ENCODE peak calls at places on chromosomes 6 and 20, in six cellular contexts. One of them, this sample, is unnamed. For H3K4me1, the result is how much of the 10 kb centered on the place peaks cover.

GRCh38 chr20:12941025-12941424 is 67.7 kb upstream of the SPTLC3 start:
- DNase-seq in A549: no peak
- DNase-seq in IMR-90: no peak
- DNase-seq in SK-N-SH: no peak
- DNase-seq in HepG2: peak
- DNase-seq in K562: no peak
- DNase-seq in this sample: no peak

GRCh38 chr6:25147191-25147590 is 132.0 kb upstream of the CARMIL1 start:
- DNase-seq in A549: no peak
- DNase-seq in IMR-90: no peak
- DNase-seq in SK-N-SH: no peak
- DNase-seq in HepG2: no peak
- DNase-seq in K562: no peak
- DNase-seq in this sample: peak

GRCh38 chr6:100628180-100628579 is 163.5 kb upstream of the SIM1 start:
- DNase-seq in A549: no peak
- DNase-seq in IMR-90: no peak
- DNase-seq in SK-N-SH: no peak
- DNase-seq in HepG2: no peak
- DNase-seq in K562: no peak
- DNase-seq in this sample: no peak

GRCh38 chr6:168157272-168158007 is 78.4 kb upstream of the FRMD1 start:
- DNase-seq in A549: peak
- DNase-seq in IMR-90: peak
- DNase-seq in SK-N-SH: no peak
- DNase-seq in HepG2: no peak
- DNase-seq in K562: no peak
- DNase-seq in this sample: no peak

GRCh38 chr6:38750968-38751615 is 36.0 kb downstream of the DNAH8 start:
- DNase-seq in A549: no peak
- DNase-seq in IMR-90: no peak
- DNase-seq in SK-N-SH: no peak
- DNase-seq in HepG2: no peak
- DNase-seq in K562: no peak
- DNase-seq in this sample: no peak

GRCh38 chr6:21451546-21452013 is 142.0 kb upstream of the SOX4 start:
- DNase-seq in A549: no peak
- DNase-seq in IMR-90: no peak
- DNase-seq in SK-N-SH: no peak
- DNase-seq in HepG2: peak
- DNase-seq in K562: no peak
- DNase-seq in this sample: no peak

GRCh38 chr6:144053601-144054000 is 41.8 kb downstream of the SF3B5 start:
- DNase-seq in A549: no peak
- DNase-seq in IMR-90: no peak
- DNase-seq in SK-N-SH: no peak
- DNase-seq in HepG2: no peak
- DNase-seq in K562: no peak
- DNase-seq in this sample: no peak

GRCh38 chr6:21754891-21755290 is 161.3 kb downstream of the SOX4 start:
- DNase-seq in A549: peak
- DNase-seq in IMR-90: peak
- DNase-seq in SK-N-SH: no peak
- DNase-seq in HepG2: no peak
- DNase-seq in K562: no peak
- DNase-seq in this sample: no peak

GRCh38 chr20:13422637-13423036 is 201.6 kb downstream of the ISM1 start:
- DNase-seq in A549: peak
- DNase-seq in IMR-90: peak
- DNase-seq in SK-N-SH: no peak
- DNase-seq in HepG2: peak
- DNase-seq in K562: no peak
- DNase-seq in this sample: no peak

GRCh38 chr6:22980446-22980845 is 411.1 kb downstream of the HDGFL1 start:
- DNase-seq in A549: no peak
- DNase-seq in IMR-90: peak
- DNase-seq in SK-N-SH: no peak
- DNase-seq in HepG2: no peak
- DNase-seq in K562: no peak
- DNase-seq in this sample: no peak

GRCh38 chr20:59820204-59821041 is 113.0 kb downstream of the SYCP2 start:
- DNase-seq in A549: no peak
- DNase-seq in IMR-90: no peak
- DNase-seq in SK-N-SH: peak
- DNase-seq in HepG2: no peak
- DNase-seq in K562: no peak
- DNase-seq in this sample: no peak

GRCh38 chr20:47963022-47963421 is 177.7 kb upstream of the SULF2 start:
- DNase-seq in A549: no peak
- DNase-seq in IMR-90: no peak
- DNase-seq in SK-N-SH: peak
- DNase-seq in HepG2: no peak
- DNase-seq in K562: no peak
- DNase-seq in this sample: no peak

GRCh38 chr20:48012401-48012974 is 227.2 kb upstream of the SULF2 start:
- DNase-seq in A549: peak
- DNase-seq in IMR-90: peak
- DNase-seq in SK-N-SH: peak
- DNase-seq in HepG2: peak
- DNase-seq in K562: peak
- DNase-seq in this sample: no peak

GRCh38 chr6:22367331-22367730 is 70.5 kb upstream of the PRL start:
- DNase-seq in A549: no peak
- DNase-seq in IMR-90: peak
- DNase-seq in SK-N-SH: no peak
- DNase-seq in HepG2: no peak
- DNase-seq in K562: no peak
- DNase-seq in this sample: no peak

GRCh38 chr6:73800997-73801396 is 105.0 kb downstream of the CD109 start:
- DNase-seq in A549: no peak
- DNase-seq in IMR-90: no peak
- DNase-seq in SK-N-SH: no peak
- DNase-seq in HepG2: no peak
- DNase-seq in K562: no peak
- DNase-seq in this sample: no peak

GRCh38 chr20:17617212-17617867 is 47.5 kb downstream of the DSTN start:
- DNase-seq in A549: peak
- DNase-seq in IMR-90: no peak
- DNase-seq in SK-N-SH: peak
- DNase-seq in HepG2: peak
- DNase-seq in K562: peak
- DNase-seq in this sample: no peak

GRCh38 chr6:170371588-170371987 is 65.0 kb downstream of the FAM120B start:
- DNase-seq in A549: no peak
- DNase-seq in IMR-90: peak
- DNase-seq in SK-N-SH: peak
- DNase-seq in HepG2: no peak
- DNase-seq in K562: no peak
- DNase-seq in this sample: no peak

GRCh38 chr20:31484001-31484400 is 8.9 kb downstream of the REM1 start:
- DNase-seq in A549: peak
- DNase-seq in IMR-90: no peak
- DNase-seq in SK-N-SH: peak
- DNase-seq in HepG2: no peak
- DNase-seq in K562: peak
- DNase-seq in this sample: no peak

GRCh38 chr6:44219053-44219814 is 2.5 kb downstream of the MYMX start:
- DNase-seq in A549: peak
- DNase-seq in IMR-90: peak
- DNase-seq in SK-N-SH: peak
- DNase-seq in HepG2: peak
- DNase-seq in K562: peak
- DNase-seq in this sample: no peak

GRCh38 chr20:33370296-33370695 is 31.0 kb downstream of the CDK5RAP1 start:
- DNase-seq in A549: no peak
- DNase-seq in IMR-90: no peak
- DNase-seq in SK-N-SH: no peak
- DNase-seq in HepG2: no peak
- DNase-seq in K562: no peak
- DNase-seq in this sample: no peak

GRCh38 chr20:44448753-44449546 is 26.7 kb upstream of the TTPAL start:
- DNase-seq in A549: peak
- DNase-seq in IMR-90: no peak
- DNase-seq in SK-N-SH: peak
- DNase-seq in HepG2: peak
- DNase-seq in K562: peak
- DNase-seq in this sample: peak

GRCh38 chr6:50925548-50925947 is 106.9 kb downstream of the TFAP2B start:
- DNase-seq in A549: no peak
- DNase-seq in IMR-90: no peak
- DNase-seq in SK-N-SH: no peak
- DNase-seq in HepG2: no peak
- DNase-seq in K562: no peak
- DNase-seq in this sample: no peak

DNA sequence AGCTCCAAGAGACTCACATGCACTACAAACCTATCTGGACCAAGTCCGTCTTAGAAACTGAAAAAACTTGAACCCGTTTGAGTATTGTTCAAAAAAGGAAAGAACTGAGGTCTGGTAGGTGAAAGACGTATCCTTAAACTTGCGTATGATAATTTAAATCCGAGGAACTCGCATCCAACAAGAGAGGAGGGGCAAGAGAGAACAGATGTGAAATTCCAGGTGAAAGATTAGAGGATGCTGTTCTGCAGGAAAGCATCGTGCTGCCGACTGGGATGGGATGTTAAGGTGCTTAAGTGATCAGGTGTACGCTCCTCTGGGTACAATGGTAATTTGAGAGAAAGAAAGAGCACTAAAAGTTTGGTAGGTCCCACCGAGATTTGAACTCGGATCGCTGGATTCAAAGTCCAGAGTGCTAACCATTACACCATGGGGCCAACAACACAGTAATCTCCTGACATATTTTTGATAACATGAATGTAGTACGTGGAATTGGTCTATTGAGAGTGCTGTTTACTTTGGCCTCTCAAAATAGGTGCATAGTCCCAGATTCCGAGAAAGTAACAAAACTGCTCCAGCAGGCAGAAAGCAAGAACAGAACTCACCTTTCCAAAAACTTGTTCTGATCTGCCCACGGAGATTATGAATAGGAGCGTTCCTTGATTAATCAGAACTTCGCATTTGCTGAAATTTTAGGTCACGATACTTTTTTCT is 53.5 kb upstream of the BTN3A2 start:
- DNase-seq in A549: peak
- DNase-seq in IMR-90: peak
- DNase-seq in SK-N-SH: peak
- DNase-seq in HepG2: peak
- DNase-seq in K562: peak
- DNase-seq in this sample: peak
- TF ChIP-seq SMC3 in A549: no peak
- TF ChIP-seq SMC3 in IMR-90: no peak
- TF ChIP-seq SMC3 in SK-N-SH: no peak
- TF ChIP-seq SMC3 in HepG2: no peak
- TF ChIP-seq SMC3 in K562: no peak
- TF ChIP-seq SMC3 in this sample: no peak

DNA sequence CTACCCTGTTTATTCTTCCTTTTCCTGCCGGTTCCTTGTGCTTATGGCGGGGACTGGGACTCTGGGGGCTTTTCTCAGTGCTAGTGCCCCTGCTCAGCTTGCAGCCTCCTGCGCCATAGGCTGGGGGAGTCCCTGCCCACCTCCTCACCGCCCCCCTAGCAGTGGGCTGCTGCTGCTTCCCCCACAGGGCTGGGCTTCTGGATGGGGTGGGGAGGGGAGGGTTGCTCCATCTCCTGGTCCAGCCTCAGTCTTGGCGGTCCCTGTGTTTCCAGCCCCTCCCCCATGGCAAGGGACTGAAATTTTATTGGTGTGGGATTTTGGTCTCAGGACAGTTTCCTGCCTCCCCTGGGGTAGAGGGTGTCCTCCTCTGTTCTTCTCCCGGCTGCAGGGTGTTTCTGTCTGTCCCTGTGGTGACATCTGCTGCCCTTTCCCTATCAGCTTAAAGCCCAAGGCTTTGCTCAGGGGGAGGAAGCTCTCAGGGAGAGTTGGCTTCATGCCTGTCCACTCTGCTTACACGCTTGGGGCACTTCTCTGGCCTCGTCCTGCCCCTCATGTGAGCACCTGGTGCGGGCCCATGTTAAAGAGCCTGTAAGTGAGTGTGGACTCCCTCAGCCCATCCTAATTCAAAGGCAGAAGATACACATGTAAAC is 100.6 kb downstream of the HIVEP1 start:
- DNase-seq in A549: no peak
- DNase-seq in IMR-90: no peak
- DNase-seq in SK-N-SH: peak
- DNase-seq in HepG2: no peak
- DNase-seq in K562: no peak
- DNase-seq in this sample: no peak
- H3K4me1 ChIP-seq in A549: under half
- H3K4me1 ChIP-seq in IMR-90: under half
- H3K4me1 ChIP-seq in SK-N-SH: under half
- H3K4me1 ChIP-seq in HepG2: under half
- H3K4me1 ChIP-seq in K562: under half
- H3K4me1 ChIP-seq in this sample: under half

GRCh38 chr6:35486005-35486925 is 10.6 kb downstream of the TEAD3 start:
- DNase-seq in A549: no peak
- DNase-seq in IMR-90: no peak
- DNase-seq in SK-N-SH: peak
- DNase-seq in HepG2: no peak
- DNase-seq in K562: no peak
- DNase-seq in this sample: no peak

GRCh38 chr6:35489066-35489465 is 7.8 kb downstream of the TEAD3 start:
- DNase-seq in A549: no peak
- DNase-seq in IMR-90: no peak
- DNase-seq in SK-N-SH: no peak
- DNase-seq in HepG2: no peak
- DNase-seq in K562: no peak
- DNase-seq in this sample: no peak

GRCh38 chr6:35489995-35490791 is 6.7 kb downstream of the TEAD3 start:
- DNase-seq in A549: no peak
- DNase-seq in IMR-90: peak
- DNase-seq in SK-N-SH: peak
- DNase-seq in HepG2: no peak
- DNase-seq in K562: peak
- DNase-seq in this sample: no peak

GRCh38 chr6:35487653-35488516 is 9.0 kb downstream of the TEAD3 start:
- DNase-seq in A549: no peak
- DNase-seq in IMR-90: peak
- DNase-seq in SK-N-SH: peak
- DNase-seq in HepG2: no peak
- DNase-seq in K562: no peak
- DNase-seq in this sample: no peak

GRCh38 chr6:35488517-35488862 is 8.4 kb downstream of the TEAD3 start:
- DNase-seq in A549: no peak
- DNase-seq in IMR-90: no peak
- DNase-seq in SK-N-SH: no peak
- DNase-seq in HepG2: no peak
- DNase-seq in K562: no peak
- DNase-seq in this sample: no peak
- TF ChIP-seq SMC3 in A549: no peak
- TF ChIP-seq SMC3 in IMR-90: no peak
- TF ChIP-seq SMC3 in SK-N-SH: no peak
- TF ChIP-seq SMC3 in HepG2: no peak
- TF ChIP-seq SMC3 in K562: no peak
- TF ChIP-seq SMC3 in this sample: no peak

DNA sequence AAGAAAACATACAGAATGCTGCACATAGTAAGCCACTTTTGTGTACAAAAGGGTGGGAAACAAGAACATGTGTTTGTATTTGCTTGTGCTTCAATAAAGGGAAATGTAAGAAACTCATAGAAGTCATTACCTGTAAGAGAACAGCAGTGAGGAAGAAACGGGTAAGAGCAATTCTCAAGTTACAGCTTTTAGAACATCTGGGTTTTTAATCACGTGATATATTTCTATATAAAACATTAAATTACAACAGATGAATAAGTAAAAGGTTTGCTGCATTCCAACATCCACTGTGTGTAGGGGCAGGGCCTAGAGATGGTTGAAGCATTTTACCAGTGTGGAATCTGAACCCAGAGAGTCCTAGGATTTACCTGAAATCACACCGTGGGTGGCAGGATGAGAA is 36.6 kb upstream of the FAM50B start:
- DNase-seq in A549: no peak
- DNase-seq in IMR-90: no peak
- DNase-seq in SK-N-SH: no peak
- DNase-seq in HepG2: no peak
- DNase-seq in K562: no peak
- DNase-seq in this sample: no peak
- H3K4me1 ChIP-seq in A549: under half
- H3K4me1 ChIP-seq in IMR-90: under half
- H3K4me1 ChIP-seq in SK-N-SH: under half
- H3K4me1 ChIP-seq in HepG2: under half
- H3K4me1 ChIP-seq in K562: under half
- H3K4me1 ChIP-seq in this sample: under half

This sample was measured in GM12878.